ENCODE peak calls at places on chromosomes 12 and 14, in ten cellular contexts. One of them, this sample, is unnamed.

GRCh38 chr12:18394742-18395141 is 133.4 kb downstream of the PIK3C2G start:
- DNase-seq in COR-L47: no peak
- DNase-seq in activated effector memory CD4-positive, alpha-beta T cell treated with Interleukin-2 at 50 U/mL for 16 hours: no peak
- DNase-seq in Peyer's patch: no peak
- DNase-seq in neuronal stem cell: no peak
- DNase-seq in stimulated activated CD4-positive, alpha-beta T cell treated with anti-CD3 and anti-CD28 coated beads, Interleukin-1b, Interleukin-23, amount 100 ng/mL, for 24 hours: no peak
- DNase-seq in NCI-H345: no peak
- DNase-seq in choroid plexus epithelial cell: no peak
- DNase-seq in caudate nucleus: no peak
- DNase-seq in DMS153: no peak
- DNase-seq in this sample: no peak

GRCh38 chr12:53498235-53498630 is 1.0 kb downstream of the MAP3K12 start:
- DNase-seq in caudate nucleus: no peak
- DNase-seq in NCI-H345: no peak
- DNase-seq in COR-L47: no peak
- DNase-seq in activated effector memory CD4-positive, alpha-beta T cell treated with Interleukin-2 at 50 U/mL for 16 hours: no peak
- DNase-seq in Peyer's patch: no peak
- DNase-seq in choroid plexus epithelial cell: no peak
- DNase-seq in neuronal stem cell: no peak
- DNase-seq in stimulated activated CD4-positive, alpha-beta T cell treated with anti-CD3 and anti-CD28 coated beads, Interleukin-1b, Interleukin-23, amount 100 ng/mL, for 24 hours: no peak
- DNase-seq in DMS153: no peak
- DNase-seq in this sample: no peak

GRCh38 chr12:122368361-122369073 is 54.0 kb downstream of the CLIP1 start:
- DNase-seq in neuronal stem cell: no peak
- DNase-seq in Peyer's patch: no peak
- DNase-seq in choroid plexus epithelial cell: peak
- DNase-seq in activated effector memory CD4-positive, alpha-beta T cell treated with Interleukin-2 at 50 U/mL for 16 hours: no peak
- DNase-seq in COR-L47: no peak
- DNase-seq in stimulated activated CD4-positive, alpha-beta T cell treated with anti-CD3 and anti-CD28 coated beads, Interleukin-1b, Interleukin-23, amount 100 ng/mL, for 24 hours: no peak
- DNase-seq in NCI-H345: peak
- DNase-seq in DMS153: peak
- DNase-seq in caudate nucleus: no peak
- DNase-seq in this sample: no peak

GRCh38 chr12:6765634-6766581 is at the start of gene PTMS:
- DNase-seq in NCI-H345: peak
- DNase-seq in caudate nucleus: peak
- DNase-seq in neuronal stem cell: peak
- DNase-seq in COR-L47: peak
- DNase-seq in choroid plexus epithelial cell: peak
- DNase-seq in Peyer's patch: peak
- DNase-seq in stimulated activated CD4-positive, alpha-beta T cell treated with anti-CD3 and anti-CD28 coated beads, Interleukin-1b, Interleukin-23, amount 100 ng/mL, for 24 hours: no peak
- DNase-seq in DMS153: peak
- DNase-seq in activated effector memory CD4-positive, alpha-beta T cell treated with Interleukin-2 at 50 U/mL for 16 hours: no peak
- DNase-seq in this sample: no peak

GRCh38 chr14:84485016-84485415 is 1044.9 kb upstream of the FLRT2 start:
- DNase-seq in DMS153: no peak
- DNase-seq in choroid plexus epithelial cell: no peak
- DNase-seq in stimulated activated CD4-positive, alpha-beta T cell treated with anti-CD3 and anti-CD28 coated beads, Interleukin-1b, Interleukin-23, amount 100 ng/mL, for 24 hours: no peak
- DNase-seq in Peyer's patch: no peak
- DNase-seq in NCI-H345: no peak
- DNase-seq in COR-L47: no peak
- DNase-seq in caudate nucleus: no peak
- DNase-seq in neuronal stem cell: no peak
- DNase-seq in activated effector memory CD4-positive, alpha-beta T cell treated with Interleukin-2 at 50 U/mL for 16 hours: no peak
- DNase-seq in this sample: no peak

GRCh38 chr14:104230119-104230885 is 91.9 kb downstream of the KIF26A start:
- DNase-seq in DMS153: no peak
- DNase-seq in choroid plexus epithelial cell: no peak
- DNase-seq in activated effector memory CD4-positive, alpha-beta T cell treated with Interleukin-2 at 50 U/mL for 16 hours: no peak
- DNase-seq in Peyer's patch: no peak
- DNase-seq in stimulated activated CD4-positive, alpha-beta T cell treated with anti-CD3 and anti-CD28 coated beads, Interleukin-1b, Interleukin-23, amount 100 ng/mL, for 24 hours: no peak
- DNase-seq in neuronal stem cell: no peak
- DNase-seq in COR-L47: no peak
- DNase-seq in NCI-H345: no peak
- DNase-seq in caudate nucleus: no peak
- DNase-seq in this sample: no peak

GRCh38 chr14:42911642-42912041 is 1305.0 kb downstream of the LRFN5 start:
- DNase-seq in activated effector memory CD4-positive, alpha-beta T cell treated with Interleukin-2 at 50 U/mL for 16 hours: no peak
- DNase-seq in NCI-H345: no peak
- DNase-seq in stimulated activated CD4-positive, alpha-beta T cell treated with anti-CD3 and anti-CD28 coated beads, Interleukin-1b, Interleukin-23, amount 100 ng/mL, for 24 hours: no peak
- DNase-seq in caudate nucleus: no peak
- DNase-seq in COR-L47: no peak
- DNase-seq in choroid plexus epithelial cell: peak
- DNase-seq in neuronal stem cell: no peak
- DNase-seq in Peyer's patch: no peak
- DNase-seq in DMS153: peak
- DNase-seq in this sample: no peak

GRCh38 chr14:67432088-67432564 is 20.2 kb upstream of the PLEK2 start:
- DNase-seq in choroid plexus epithelial cell: no peak
- DNase-seq in COR-L47: no peak
- DNase-seq in neuronal stem cell: no peak
- DNase-seq in Peyer's patch: no peak
- DNase-seq in NCI-H345: no peak
- DNase-seq in stimulated activated CD4-positive, alpha-beta T cell treated with anti-CD3 and anti-CD28 coated beads, Interleukin-1b, Interleukin-23, amount 100 ng/mL, for 24 hours: no peak
- DNase-seq in caudate nucleus: no peak
- DNase-seq in activated effector memory CD4-positive, alpha-beta T cell treated with Interleukin-2 at 50 U/mL for 16 hours: no peak
- DNase-seq in DMS153: no peak
- DNase-seq in this sample: no peak

GRCh38 chr14:68084256-68084655 is 264.7 kb downstream of the RAD51B start:
- DNase-seq in choroid plexus epithelial cell: peak
- DNase-seq in COR-L47: no peak
- DNase-seq in DMS153: no peak
- DNase-seq in neuronal stem cell: no peak
- DNase-seq in stimulated activated CD4-positive, alpha-beta T cell treated with anti-CD3 and anti-CD28 coated beads, Interleukin-1b, Interleukin-23, amount 100 ng/mL, for 24 hours: no peak
- DNase-seq in activated effector memory CD4-positive, alpha-beta T cell treated with Interleukin-2 at 50 U/mL for 16 hours: no peak
- DNase-seq in Peyer's patch: no peak
- DNase-seq in NCI-H345: no peak
- DNase-seq in caudate nucleus: no peak
- DNase-seq in this sample: no peak

GRCh38 chr14:106372870-106373657 is 846.7 kb downstream of the TMEM121 start:
- DNase-seq in caudate nucleus: no peak
- DNase-seq in choroid plexus epithelial cell: no peak
- DNase-seq in DMS153: peak
- DNase-seq in COR-L47: peak
- DNase-seq in NCI-H345: peak
- DNase-seq in activated effector memory CD4-positive, alpha-beta T cell treated with Interleukin-2 at 50 U/mL for 16 hours: peak
- DNase-seq in stimulated activated CD4-positive, alpha-beta T cell treated with anti-CD3 and anti-CD28 coated beads, Interleukin-1b, Interleukin-23, amount 100 ng/mL, for 24 hours: peak
- DNase-seq in Peyer's patch: peak
- DNase-seq in neuronal stem cell: no peak
- DNase-seq in this sample: no peak

GRCh38 chr12:101299931-101300330 is 20.0 kb downstream of the UTP20 start:
- DNase-seq in COR-L47: no peak
- DNase-seq in activated effector memory CD4-positive, alpha-beta T cell treated with Interleukin-2 at 50 U/mL for 16 hours: no peak
- DNase-seq in DMS153: no peak
- DNase-seq in Peyer's patch: no peak
- DNase-seq in choroid plexus epithelial cell: peak
- DNase-seq in NCI-H345: no peak
- DNase-seq in stimulated activated CD4-positive, alpha-beta T cell treated with anti-CD3 and anti-CD28 coated beads, Interleukin-1b, Interleukin-23, amount 100 ng/mL, for 24 hours: no peak
- DNase-seq in neuronal stem cell: no peak
- DNase-seq in caudate nucleus: no peak
- DNase-seq in this sample: no peak

GRCh38 chr12:50145439-50145838 is 21.7 kb downstream of the CERS5 start:
- DNase-seq in choroid plexus epithelial cell: no peak
- DNase-seq in Peyer's patch: no peak
- DNase-seq in NCI-H345: no peak
- DNase-seq in DMS153: no peak
- DNase-seq in stimulated activated CD4-positive, alpha-beta T cell treated with anti-CD3 and anti-CD28 coated beads, Interleukin-1b, Interleukin-23, amount 100 ng/mL, for 24 hours: no peak
- DNase-seq in activated effector memory CD4-positive, alpha-beta T cell treated with Interleukin-2 at 50 U/mL for 16 hours: no peak
- DNase-seq in caudate nucleus: no peak
- DNase-seq in COR-L47: no peak
- DNase-seq in neuronal stem cell: no peak
- DNase-seq in this sample: no peak

GRCh38 chr14:61116369-61116768 is 135.3 kb downstream of the SLC38A6 start:
- DNase-seq in stimulated activated CD4-positive, alpha-beta T cell treated with anti-CD3 and anti-CD28 coated beads, Interleukin-1b, Interleukin-23, amount 100 ng/mL, for 24 hours: no peak
- DNase-seq in COR-L47: no peak
- DNase-seq in caudate nucleus: no peak
- DNase-seq in choroid plexus epithelial cell: no peak
- DNase-seq in DMS153: no peak
- DNase-seq in NCI-H345: no peak
- DNase-seq in Peyer's patch: no peak
- DNase-seq in neuronal stem cell: no peak
- DNase-seq in activated effector memory CD4-positive, alpha-beta T cell treated with Interleukin-2 at 50 U/mL for 16 hours: no peak
- DNase-seq in this sample: no peak

GRCh38 chr14:95481391-95482022 is 34.9 kb downstream of the SYNE3 start:
- DNase-seq in DMS153: no peak
- DNase-seq in choroid plexus epithelial cell: no peak
- DNase-seq in caudate nucleus: no peak
- DNase-seq in NCI-H345: peak
- DNase-seq in activated effector memory CD4-positive, alpha-beta T cell treated with Interleukin-2 at 50 U/mL for 16 hours: no peak
- DNase-seq in Peyer's patch: no peak
- DNase-seq in stimulated activated CD4-positive, alpha-beta T cell treated with anti-CD3 and anti-CD28 coated beads, Interleukin-1b, Interleukin-23, amount 100 ng/mL, for 24 hours: no peak
- DNase-seq in COR-L47: no peak
- DNase-seq in neuronal stem cell: no peak
- DNase-seq in this sample: no peak

GRCh38 chr12:117872521-117873169 is 96.1 kb downstream of the KSR2 start:
- DNase-seq in neuronal stem cell: no peak
- DNase-seq in COR-L47: no peak
- DNase-seq in Peyer's patch: no peak
- DNase-seq in stimulated activated CD4-positive, alpha-beta T cell treated with anti-CD3 and anti-CD28 coated beads, Interleukin-1b, Interleukin-23, amount 100 ng/mL, for 24 hours: no peak
- DNase-seq in DMS153: no peak
- DNase-seq in activated effector memory CD4-positive, alpha-beta T cell treated with Interleukin-2 at 50 U/mL for 16 hours: no peak
- DNase-seq in choroid plexus epithelial cell: no peak
- DNase-seq in NCI-H345: no peak
- DNase-seq in caudate nucleus: no peak
- DNase-seq in this sample: no peak

GRCh38 chr14:22316473-22316872 is 272.6 kb downstream of the DAD1 start:
- DNase-seq in choroid plexus epithelial cell: no peak
- DNase-seq in NCI-H345: no peak
- DNase-seq in stimulated activated CD4-positive, alpha-beta T cell treated with anti-CD3 and anti-CD28 coated beads, Interleukin-1b, Interleukin-23, amount 100 ng/mL, for 24 hours: no peak
- DNase-seq in DMS153: no peak
- DNase-seq in Peyer's patch: no peak
- DNase-seq in neuronal stem cell: no peak
- DNase-seq in COR-L47: no peak
- DNase-seq in caudate nucleus: no peak
- DNase-seq in activated effector memory CD4-positive, alpha-beta T cell treated with Interleukin-2 at 50 U/mL for 16 hours: no peak
- DNase-seq in this sample: no peak

GRCh38 chr12:55694651-55695050 is 13.1 kb downstream of the ITGA7 start:
- DNase-seq in DMS153: no peak
- DNase-seq in NCI-H345: no peak
- DNase-seq in choroid plexus epithelial cell: no peak
- DNase-seq in COR-L47: no peak
- DNase-seq in Peyer's patch: no peak
- DNase-seq in activated effector memory CD4-positive, alpha-beta T cell treated with Interleukin-2 at 50 U/mL for 16 hours: no peak
- DNase-seq in caudate nucleus: no peak
- DNase-seq in neuronal stem cell: no peak
- DNase-seq in stimulated activated CD4-positive, alpha-beta T cell treated with anti-CD3 and anti-CD28 coated beads, Interleukin-1b, Interleukin-23, amount 100 ng/mL, for 24 hours: no peak
- DNase-seq in this sample: no peak

GRCh38 chr12:51131745-51132521 is 41.0 kb downstream of the TFCP2 start:
- DNase-seq in Peyer's patch: no peak
- DNase-seq in NCI-H345: no peak
- DNase-seq in activated effector memory CD4-positive, alpha-beta T cell treated with Interleukin-2 at 50 U/mL for 16 hours: no peak
- DNase-seq in COR-L47: no peak
- DNase-seq in neuronal stem cell: no peak
- DNase-seq in choroid plexus epithelial cell: no peak
- DNase-seq in DMS153: no peak
- DNase-seq in caudate nucleus: no peak
- DNase-seq in stimulated activated CD4-positive, alpha-beta T cell treated with anti-CD3 and anti-CD28 coated beads, Interleukin-1b, Interleukin-23, amount 100 ng/mL, for 24 hours: no peak
- DNase-seq in this sample: no peak

GRCh38 chr14:70955543-70956480 is 48.6 kb downstream of the PCNX1 start:
- DNase-seq in COR-L47: peak
- DNase-seq in DMS153: no peak
- DNase-seq in choroid plexus epithelial cell: peak
- DNase-seq in caudate nucleus: no peak
- DNase-seq in Peyer's patch: no peak
- DNase-seq in stimulated activated CD4-positive, alpha-beta T cell treated with anti-CD3 and anti-CD28 coated beads, Interleukin-1b, Interleukin-23, amount 100 ng/mL, for 24 hours: no peak
- DNase-seq in NCI-H345: peak
- DNase-seq in neuronal stem cell: no peak
- DNase-seq in activated effector memory CD4-positive, alpha-beta T cell treated with Interleukin-2 at 50 U/mL for 16 hours: peak
- DNase-seq in this sample: no peak

GRCh38 chr14:92958373-92959188 is 35.6 kb downstream of the CHGA start:
- DNase-seq in activated effector memory CD4-positive, alpha-beta T cell treated with Interleukin-2 at 50 U/mL for 16 hours: no peak
- DNase-seq in stimulated activated CD4-positive, alpha-beta T cell treated with anti-CD3 and anti-CD28 coated beads, Interleukin-1b, Interleukin-23, amount 100 ng/mL, for 24 hours: no peak
- DNase-seq in NCI-H345: peak
- DNase-seq in neuronal stem cell: no peak
- DNase-seq in Peyer's patch: no peak
- DNase-seq in DMS153: peak
- DNase-seq in caudate nucleus: peak
- DNase-seq in choroid plexus epithelial cell: no peak
- DNase-seq in COR-L47: peak
- DNase-seq in this sample: no peak

GRCh38 chr12:52082668-52082987 is 3.1 kb downstream of the SMIM41 start:
- DNase-seq in Peyer's patch: no peak
- DNase-seq in COR-L47: no peak
- DNase-seq in stimulated activated CD4-positive, alpha-beta T cell treated with anti-CD3 and anti-CD28 coated beads, Interleukin-1b, Interleukin-23, amount 100 ng/mL, for 24 hours: no peak
- DNase-seq in neuronal stem cell: no peak
- DNase-seq in choroid plexus epithelial cell: no peak
- DNase-seq in activated effector memory CD4-positive, alpha-beta T cell treated with Interleukin-2 at 50 U/mL for 16 hours: no peak
- DNase-seq in DMS153: no peak
- DNase-seq in NCI-H345: no peak
- DNase-seq in caudate nucleus: no peak
- DNase-seq in this sample: no peak

GRCh38 chr12:49126852-49127763 is 4.1 kb downstream of the TUBA1B start:
- DNase-seq in neuronal stem cell: no peak
- DNase-seq in DMS153: no peak
- DNase-seq in Peyer's patch: no peak
- DNase-seq in caudate nucleus: no peak
- DNase-seq in COR-L47: no peak
- DNase-seq in activated effector memory CD4-positive, alpha-beta T cell treated with Interleukin-2 at 50 U/mL for 16 hours: no peak
- DNase-seq in choroid plexus epithelial cell: no peak
- DNase-seq in NCI-H345: no peak
- DNase-seq in stimulated activated CD4-positive, alpha-beta T cell treated with anti-CD3 and anti-CD28 coated beads, Interleukin-1b, Interleukin-23, amount 100 ng/mL, for 24 hours: no peak
- DNase-seq in this sample: no peak

GRCh38 chr14:54672688-54673087 is 105.8 kb downstream of the SAMD4A start:
- DNase-seq in caudate nucleus: no peak
- DNase-seq in choroid plexus epithelial cell: no peak
- DNase-seq in activated effector memory CD4-positive, alpha-beta T cell treated with Interleukin-2 at 50 U/mL for 16 hours: no peak
- DNase-seq in Peyer's patch: no peak
- DNase-seq in COR-L47: no peak
- DNase-seq in stimulated activated CD4-positive, alpha-beta T cell treated with anti-CD3 and anti-CD28 coated beads, Interleukin-1b, Interleukin-23, amount 100 ng/mL, for 24 hours: no peak
- DNase-seq in NCI-H345: no peak
- DNase-seq in neuronal stem cell: no peak
- DNase-seq in DMS153: no peak
- DNase-seq in this sample: no peak

GRCh38 chr14:100547633-100548294 is 39.5 kb downstream of the BEGAIN start:
- DNase-seq in NCI-H345: peak
- DNase-seq in stimulated activated CD4-positive, alpha-beta T cell treated with anti-CD3 and anti-CD28 coated beads, Interleukin-1b, Interleukin-23, amount 100 ng/mL, for 24 hours: no peak
- DNase-seq in activated effector memory CD4-positive, alpha-beta T cell treated with Interleukin-2 at 50 U/mL for 16 hours: peak
- DNase-seq in DMS153: peak
- DNase-seq in caudate nucleus: no peak
- DNase-seq in neuronal stem cell: no peak
- DNase-seq in COR-L47: peak
- DNase-seq in choroid plexus epithelial cell: peak
- DNase-seq in Peyer's patch: peak
- DNase-seq in this sample: no peak

GRCh38 chr12:118356809-118357326 is 15.8 kb downstream of the TAOK3 start:
- DNase-seq in DMS153: no peak
- DNase-seq in activated effector memory CD4-positive, alpha-beta T cell treated with Interleukin-2 at 50 U/mL for 16 hours: no peak
- DNase-seq in stimulated activated CD4-positive, alpha-beta T cell treated with anti-CD3 and anti-CD28 coated beads, Interleukin-1b, Interleukin-23, amount 100 ng/mL, for 24 hours: no peak
- DNase-seq in caudate nucleus: no peak
- DNase-seq in choroid plexus epithelial cell: peak
- DNase-seq in Peyer's patch: no peak
- DNase-seq in neuronal stem cell: no peak
- DNase-seq in NCI-H345: no peak
- DNase-seq in COR-L47: no peak
- DNase-seq in this sample: no peak

GRCh38 chr12:75656650-75657049 is 145.2 kb upstream of the KRR1 start:
- DNase-seq in choroid plexus epithelial cell: peak
- DNase-seq in stimulated activated CD4-positive, alpha-beta T cell treated with anti-CD3 and anti-CD28 coated beads, Interleukin-1b, Interleukin-23, amount 100 ng/mL, for 24 hours: no peak
- DNase-seq in caudate nucleus: no peak
- DNase-seq in neuronal stem cell: no peak
- DNase-seq in COR-L47: no peak
- DNase-seq in DMS153: no peak
- DNase-seq in Peyer's patch: no peak
- DNase-seq in activated effector memory CD4-positive, alpha-beta T cell treated with Interleukin-2 at 50 U/mL for 16 hours: no peak
- DNase-seq in NCI-H345: no peak
- DNase-seq in this sample: no peak

GRCh38 chr12:28574746-28575592 is 384.7 kb downstream of the CCDC91 start:
- DNase-seq in activated effector memory CD4-positive, alpha-beta T cell treated with Interleukin-2 at 50 U/mL for 16 hours: no peak
- DNase-seq in Peyer's patch: no peak
- DNase-seq in caudate nucleus: no peak
- DNase-seq in DMS153: no peak
- DNase-seq in NCI-H345: no peak
- DNase-seq in stimulated activated CD4-positive, alpha-beta T cell treated with anti-CD3 and anti-CD28 coated beads, Interleukin-1b, Interleukin-23, amount 100 ng/mL, for 24 hours: no peak
- DNase-seq in choroid plexus epithelial cell: no peak
- DNase-seq in neuronal stem cell: no peak
- DNase-seq in COR-L47: no peak
- DNase-seq in this sample: no peak

GRCh38 chr14:39060818-39061437 is 42.1 kb downstream of the SEC23A start:
- DNase-seq in NCI-H345: no peak
- DNase-seq in neuronal stem cell: no peak
- DNase-seq in COR-L47: no peak
- DNase-seq in caudate nucleus: no peak
- DNase-seq in Peyer's patch: no peak
- DNase-seq in choroid plexus epithelial cell: no peak
- DNase-seq in stimulated activated CD4-positive, alpha-beta T cell treated with anti-CD3 and anti-CD28 coated beads, Interleukin-1b, Interleukin-23, amount 100 ng/mL, for 24 hours: no peak
- DNase-seq in activated effector memory CD4-positive, alpha-beta T cell treated with Interleukin-2 at 50 U/mL for 16 hours: no peak
- DNase-seq in DMS153: no peak
- DNase-seq in this sample: peak